ENCODE peak calls at places on chromosomes 4 and X, in seven cellular contexts. S is A549, C is stomach, A is K562, J is tibial nerve, N is ovary, U is GM12878. E is an unnamed sample.
A peak's percentile ranks its signal among the peaks of the same experiment; 100 is the strongest.

GRCh38 chr4:76562161-76562560 is 127.1 kb downstream of the SHROOM3 start:
- DNase-seq in S (no peak), C (no peak), A (no peak), J (no peak), N (no peak), U (no peak), E (no peak)

GRCh38 chr4:141870152-141870551 is 233.8 kb downstream of the IL15 start:
- DNase-seq in S (no peak), C (no peak), A (no peak), J (no peak), N (no peak), U (no peak), E (no peak)

GRCh38 chr4:39331191-39331590 is 35.0 kb downstream of the RFC1 start:
- DNase-seq in S (no peak), C (no peak), A (no peak), J (no peak), N (no peak), U (no peak), E (no peak)

GRCh38 chr4:110278127-110278526 is 79.7 kb upstream of the ELOVL6 start:
- DNase-seq in S (no peak), C (no peak), A (no peak), J (no peak), N (no peak), U (no peak), E (no peak)

GRCh38 chr4:141473952-141474351 is 162.4 kb upstream of the IL15 start:
- DNase-seq in S (no peak), C (no peak), A (no peak), J (no peak), N (no peak), U (no peak), E (no peak)

GRCh38 chr4:165433529-165433928 is 54.7 kb downstream of the CPE start:
- DNase-seq in S (no peak), C (no peak), A (no peak), J (no peak), N (no peak), U (no peak), E (no peak)

GRCh38 chr4:128427832-128428366 is 140.3 kb upstream of the PGRMC2 start:
- DNase-seq in S (peak; percentile 79), C (peak; percentile 49), A (peak; percentile 65), J (no peak), N (no peak), U (no peak), E (peak; percentile 28)

GRCh38 chr4:61373901-61374611 is 173.9 kb downstream of the ADGRL3 start:
- DNase-seq in S (peak; percentile 1), C (no peak), A (no peak), J (no peak), N (no peak), U (no peak), E (no peak)

GRCh38 chr4:66048861-66049260 is 378.6 kb upstream of the EPHA5 start:
- DNase-seq in S (no peak), C (no peak), A (no peak), J (no peak), N (no peak), U (no peak), E (no peak)

DNA sequence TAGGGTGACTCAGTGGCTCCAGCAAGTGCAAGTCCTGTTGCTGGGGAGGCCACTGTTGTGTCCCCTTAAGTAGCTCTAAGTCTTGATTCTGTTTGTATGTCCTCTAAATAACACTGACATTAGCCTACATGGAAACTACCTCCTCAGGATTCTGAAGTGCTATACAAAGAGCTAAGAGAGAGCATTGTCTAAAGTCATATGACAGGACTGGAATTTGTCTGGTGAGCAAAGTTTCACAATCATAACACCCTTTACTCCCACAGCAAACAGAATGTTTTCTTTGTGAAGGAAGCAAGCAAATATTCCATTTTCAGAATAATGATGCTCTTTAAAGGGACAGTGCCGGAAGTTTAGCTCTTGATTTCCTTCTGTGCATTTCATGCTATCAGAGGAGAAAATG is 23.4 kb upstream of the CT47A1 start:
- DNase-seq in S (no peak), C (no peak), A (no peak), J (no peak), N (no peak), U (no peak), E (no peak)
- TF ChIP-seq EP300 in S (no peak), C (no peak), A (no peak), J (no peak), N (no peak), U (no peak), E (no peak)

GRCh38 chr4:1693131-1693896 is 9.2 kb upstream of the FAM53A start:
- DNase-seq in S (peak; percentile 58), C (peak; percentile 80), A (peak; percentile 72), J (no peak), N (peak; percentile 76), U (no peak), E (peak; percentile 77)

GRCh38 chr4:1691737-1692373 is 7.7 kb upstream of the FAM53A start:
- DNase-seq in S (no peak), C (no peak), A (no peak), J (no peak), N (peak; percentile 21), U (no peak), E (no peak)

GRCh38 chr4:1690698-1691097 is 6.6 kb upstream of the FAM53A start:
- DNase-seq in S (no peak), C (no peak), A (no peak), J (no peak), N (peak; percentile 17), U (no peak), E (no peak)

GRCh38 chr4:1695913-1696312 is 11.8 kb upstream of the FAM53A start:
- DNase-seq in S (no peak), C (no peak), A (no peak), J (no peak), N (no peak), U (no peak), E (no peak)
- H3K27ac ChIP-seq in S (no peak overlapping the region), C (no peak overlapping the region), A (no peak overlapping the region), J (no peak overlapping the region), N (no peak overlapping the region), U (no peak overlapping the region), E (no peak overlapping the region)

GRCh38 chr4:56627985-56628384 is 53.1 kb downstream of the HOPX start:
- DNase-seq in S (no peak), C (no peak), A (no peak), J (no peak), N (no peak), U (no peak), E (no peak)

GRCh38 chr4:56627375-56627774 is 53.7 kb downstream of the HOPX start:
- DNase-seq in S (no peak), C (no peak), A (no peak), J (no peak), N (no peak), U (no peak), E (no peak)

GRCh38 chr4:56626420-56626819 is 54.7 kb downstream of the HOPX start:
- DNase-seq in S (no peak), C (no peak), A (no peak), J (no peak), N (no peak), U (no peak), E (no peak)

GRCh38 chr4:56626963-56627362 is 54.1 kb downstream of the HOPX start:
- DNase-seq in S (no peak), C (peak; percentile 48), A (no peak), J (no peak), N (no peak), U (no peak), E (no peak)

DNA sequence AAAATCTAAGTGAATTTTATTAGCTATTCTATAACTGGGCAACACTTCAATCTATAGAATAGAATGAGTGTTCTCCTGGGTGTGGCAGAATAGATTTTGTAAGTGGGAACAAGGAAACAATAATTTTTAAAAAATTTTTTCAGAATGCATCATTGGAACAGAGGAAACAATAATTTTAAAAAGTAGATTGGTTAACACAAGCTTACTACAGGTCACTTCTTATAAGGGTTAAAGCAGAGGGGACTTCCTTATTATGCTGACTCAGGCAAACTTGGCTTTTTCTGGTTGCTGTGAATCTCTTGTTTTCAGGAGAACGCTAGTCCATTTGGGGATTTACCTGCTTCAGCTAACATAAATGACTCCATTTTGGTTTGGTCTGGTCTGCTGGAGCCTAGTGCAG is 52.5 kb downstream of the HOPX start:
- DNase-seq in S (no peak), C (no peak), A (no peak), J (no peak), N (no peak), U (no peak), E (no peak)
- H3K9me3 ChIP-seq in S (no peaks in the 10 kb centered on the region), C (peaks cover 28% of the 10 kb centered on the region), A (no peaks in the 10 kb centered on the region), J (no peaks in the 10 kb centered on the region), N (no peaks in the 10 kb centered on the region), U (peaks cover 1% of the 10 kb centered on the region), E (peaks cover 10% of the 10 kb centered on the region)

GRCh38 chr4:184409911-184410692 is 64.2 kb downstream of the IRF2 start:
- DNase-seq in S (no peak), C (no peak), A (no peak), J (no peak), N (no peak), U (no peak), E (peak; percentile 42)

GRCh38 chr4:184406915-184407314 is 67.4 kb downstream of the IRF2 start:
- DNase-seq in S (no peak), C (peak; percentile 59), A (no peak), J (peak; percentile 39), N (peak; percentile 71), U (no peak), E (peak; percentile 62)

GRCh38 chr4:184408711-184409081 is 65.7 kb downstream of the IRF2 start:
- DNase-seq in S (no peak), C (no peak), A (no peak), J (no peak), N (no peak), U (no peak), E (no peak)

GRCh38 chr4:184409502-184409901 is 64.8 kb downstream of the IRF2 start:
- DNase-seq in S (no peak), C (no peak), A (no peak), J (no peak), N (no peak), U (no peak), E (no peak)

DNA sequence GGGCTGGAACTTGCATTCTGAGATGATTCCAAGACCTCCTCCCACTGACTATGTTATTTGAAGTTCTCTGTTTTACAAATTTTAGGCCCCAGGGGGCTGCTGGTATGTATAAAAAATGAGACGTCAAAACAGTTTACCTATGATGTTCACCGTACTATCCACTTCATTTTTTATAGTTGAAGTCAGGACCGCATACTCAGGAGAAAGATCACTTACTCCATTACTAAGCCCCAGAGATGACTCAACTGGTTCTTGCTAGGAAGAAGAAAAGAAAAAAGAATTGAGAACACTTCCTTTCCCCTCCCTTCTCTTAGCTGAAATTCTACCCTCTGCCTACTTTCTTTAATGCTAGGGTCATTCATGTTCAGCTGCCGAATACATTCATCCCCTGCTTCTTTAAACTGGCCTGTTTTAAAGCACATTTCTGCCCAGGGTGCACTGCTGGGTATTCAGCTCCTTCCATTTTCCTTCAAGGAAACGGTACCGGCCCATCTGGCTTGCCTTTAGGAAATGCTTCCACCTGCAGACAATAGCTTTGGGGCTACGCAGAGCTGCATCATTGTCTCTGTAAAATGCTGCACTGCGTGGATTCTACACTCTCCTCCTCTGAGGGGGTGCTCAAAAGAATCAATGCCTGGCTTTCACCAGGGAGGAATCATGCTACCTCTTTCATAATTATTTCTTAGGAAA is 66.2 kb downstream of the IRF2 start:
- DNase-seq in S (no peak), C (no peak), A (no peak), J (no peak), N (no peak), U (no peak), E (no peak)
- TF ChIP-seq EP300 in S (no peak), C (no peak), A (no peak), J (no peak), N (no peak), U (no peak), E (no peak)